ENCODE peak calls at places on chromosomes 7 and 10, in nine cellular contexts. N is transverse colon, D is esophagus squamous epithelium, A is ovary, U is adrenal gland, L is HCT116, B is heart left ventricle, Z is suprapubic skin, R is IMR-90. I is an unnamed sample.

GRCh38 chr7:69276011-69276729 is 322.1 kb upstream of the AUTS2 start:
- DNase-seq in N (no peak), L (no peak), R (no peak), U (no peak), Z (no peak), A (no peak), D (no peak), B (no peak), I (no peak)

GRCh38 chr7:107958764-107959526 is 44.0 kb downstream of the LAMB1 start:
- DNase-seq in Z (no peak), A (no peak), R (peak), L (no peak), B (no peak), U (peak), D (no peak), N (no peak), I (no peak)

GRCh38 chr7:360454-361100 is 70.6 kb downstream of the FOXL3 start:
- DNase-seq in N (no peak), A (no peak), L (no peak), D (no peak), R (no peak), Z (no peak), U (no peak), B (peak), I (peak)

GRCh38 chr10:124249812-124250432 is 156.5 kb upstream of the CHST15 start:
- DNase-seq in R (no peak), D (no peak), N (peak), L (peak), A (no peak), Z (peak), B (no peak), U (no peak), I (peak)

GRCh38 chr10:129909080-129909479 is 55.0 kb downstream of the EBF3 start:
- DNase-seq in U (no peak), B (no peak), D (no peak), N (no peak), A (no peak), Z (peak), L (no peak), R (no peak), I (no peak)

GRCh38 chr10:93820434-93820833 is 62.7 kb downstream of the LGI1 start:
- DNase-seq in Z (no peak), L (no peak), R (no peak), U (no peak), B (no peak), N (no peak), D (no peak), A (no peak), I (no peak)

GRCh38 chr7:57181281-57181680 is 49.0 kb upstream of the ZNF479 start:
- DNase-seq in L (no peak), U (no peak), B (no peak), Z (no peak), D (no peak), N (no peak), A (no peak), R (no peak), I (no peak)

GRCh38 chr10:3532644-3533043 is 252.4 kb downstream of the KLF6 start:
- DNase-seq in L (peak), B (no peak), R (no peak), Z (no peak), U (no peak), D (no peak), N (no peak), A (no peak), I (no peak)

GRCh38 chr10:114448897-114449296 is 44.6 kb upstream of the AFAP1L2 start:
- DNase-seq in D (no peak), A (no peak), L (no peak), U (no peak), N (no peak), R (no peak), B (no peak), Z (no peak), I (no peak)

GRCh38 chr7:2757361-2757903 is 69.4 kb downstream of the AMZ1 start:
- DNase-seq in N (peak), R (no peak), D (no peak), A (no peak), U (peak), L (peak), Z (no peak), B (no peak), I (no peak)

GRCh38 chr7:28922618-28923331 is 35.4 kb downstream of the TRIL start:
- DNase-seq in L (peak), U (peak), D (no peak), N (peak), Z (peak), R (peak), B (peak), A (peak), I (no peak)

GRCh38 chr10:46217749-46218453 is 68.9 kb upstream of the ANTXRL start:
- DNase-seq in Z (no peak), D (no peak), L (no peak), B (no peak), R (no peak), A (no peak), U (no peak), N (no peak), I (no peak)

GRCh38 chr10:118407742-118408141 is 65.6 kb upstream of the FAM204A start:
- DNase-seq in R (no peak), L (no peak), A (no peak), B (no peak), N (no peak), Z (no peak), U (no peak), D (no peak), I (no peak)

GRCh38 chr7:16171928-16172327 is 249.4 kb downstream of the CRPPA start:
- DNase-seq in U (no peak), A (no peak), L (no peak), D (no peak), B (no peak), Z (no peak), R (peak), N (no peak), I (no peak)

GRCh38 chr7:96061844-96062243 is 260.1 kb downstream of the SLC25A13 start:
- DNase-seq in L (no peak), D (no peak), R (no peak), B (no peak), Z (no peak), A (peak), U (peak), N (no peak), I (peak)

GRCh38 chr10:60937784-60938654 is 6.0 kb downstream of the RHOBTB1 start:
- DNase-seq in A (no peak), U (no peak), R (peak), L (no peak), B (no peak), N (no peak), Z (no peak), D (no peak), I (no peak)

GRCh38 chr7:54180796-54181195 is 361.4 kb upstream of the VSTM2A start:
- DNase-seq in Z (no peak), R (no peak), D (no peak), N (no peak), L (no peak), U (no peak), A (no peak), B (no peak), I (no peak)

GRCh38 chr7:13336227-13336626 is 648.8 kb downstream of the ARL4A start:
- DNase-seq in D (no peak), Z (no peak), A (no peak), U (no peak), R (peak), L (no peak), N (no peak), B (no peak), I (no peak)

GRCh38 chr7:7203813-7204575 is 21.6 kb downstream of the C1GALT1 start:
- DNase-seq in R (no peak), U (no peak), B (no peak), N (no peak), L (no peak), Z (no peak), D (no peak), A (no peak), I (no peak)

GRCh38 chr10:127872871-127873600 is 19.7 kb downstream of the CLRN3 start:
- DNase-seq in Z (no peak), U (no peak), R (no peak), A (no peak), D (no peak), B (no peak), L (no peak), N (peak), I (peak)

GRCh38 chr10:100485336-100485735 is 22.5 kb downstream of the WNT8B start:
- DNase-seq in A (no peak), L (no peak), Z (no peak), B (no peak), R (no peak), U (no peak), N (no peak), D (no peak), I (no peak)

GRCh38 chr10:74824184-74825032 is 2.0 kb upstream of the KAT6B start:
- DNase-seq in N (peak), D (no peak), L (no peak), Z (peak), R (no peak), A (no peak), U (no peak), B (no peak), I (peak)

GRCh38 chr7:94146408-94146807 is 142.3 kb upstream of the BET1 start:
- DNase-seq in B (peak), A (peak), U (no peak), Z (no peak), D (no peak), N (no peak), L (no peak), R (peak), I (no peak)

GRCh38 chr10:16520900-16521299 is 779 bp downstream of the C1QL3 start:
- DNase-seq in N (no peak), Z (no peak), L (no peak), R (peak), D (no peak), A (no peak), B (no peak), U (no peak), I (no peak)

GRCh38 chr7:70834424-70834823 is 297.5 kb upstream of the GALNT17 start:
- DNase-seq in L (no peak), R (no peak), Z (no peak), N (no peak), U (no peak), D (no peak), B (no peak), A (no peak), I (no peak)

GRCh38 chr10:112202561-112203241 is 19.1 kb upstream of the GPAM start:
- DNase-seq in N (no peak), Z (no peak), B (no peak), A (no peak), L (peak), D (no peak), R (peak), U (peak), I (no peak)

GRCh38 chr10:12097791-12098190 is 29.0 kb downstream of the DHTKD1 start:
- DNase-seq in B (no peak), Z (no peak), N (peak), L (no peak), R (peak), U (no peak), D (no peak), A (no peak), I (no peak)

GRCh38 chr7:1669486-1669951 is 558 bp upstream of the ELFN1 start:
- DNase-seq in N (no peak), Z (peak), D (no peak), L (no peak), R (no peak), A (no peak), B (peak), U (no peak), I (peak)

GRCh38 chr7:1667566-1668485 is 2.3 kb upstream of the ELFN1 start:
- DNase-seq in N (no peak), Z (peak), L (no peak), U (no peak), A (no peak), R (no peak), B (peak), D (no peak), I (peak)

GRCh38 chr7:1668486-1668931 is 1.6 kb upstream of the ELFN1 start:
- DNase-seq in L (no peak), N (no peak), D (no peak), B (peak), U (no peak), A (no peak), R (no peak), Z (peak), I (peak)

GRCh38 chr7:1669954-1670893 is at the start of gene ELFN1:
- DNase-seq in D (no peak), B (peak), Z (peak), L (no peak), U (no peak), A (no peak), N (no peak), R (peak), I (peak)

DNA sequence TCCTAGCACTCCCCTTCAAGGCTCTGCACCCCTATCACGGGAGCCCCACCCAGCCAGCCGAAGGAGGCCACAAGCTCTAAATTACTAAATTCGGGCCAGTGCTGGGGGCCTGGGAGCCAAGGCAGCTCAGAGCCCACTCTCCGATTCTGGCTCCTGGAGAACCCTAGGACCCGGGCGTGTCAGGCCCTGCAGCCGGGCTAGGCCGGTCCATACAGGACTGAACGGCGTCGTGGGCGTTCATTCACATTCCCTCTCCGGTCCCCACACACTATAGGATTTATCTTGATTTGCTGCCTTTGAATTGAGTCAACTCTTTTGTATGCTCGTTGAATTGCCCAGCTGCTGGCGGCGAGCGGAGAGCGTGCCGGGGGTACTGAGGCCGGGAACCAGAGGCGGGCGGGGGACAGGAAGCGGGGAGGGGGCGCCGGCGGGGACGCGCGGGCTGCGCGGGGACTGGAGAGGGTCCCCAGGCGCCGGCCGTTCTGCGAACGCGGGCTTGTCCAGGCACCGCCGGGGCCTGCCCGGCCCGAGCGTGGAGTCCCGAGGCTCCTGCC is 1.1 kb upstream of the ELFN1 start:
- DNase-seq in N (no peak), B (peak), Z (peak), D (no peak), A (no peak), R (peak), L (no peak), U (no peak), I (no peak)
- TF ChIP-seq POLR2A in N (no peak), B (no peak), Z (no peak), D (no peak), A (no peak), R (no peak), L (no peak), U (no peak), I (no peak)

GRCh38 chr7:150417239-150417638 is 33.2 kb upstream of the GIMAP8 start:
- DNase-seq in L (no peak), U (no peak), R (no peak), N (no peak), D (no peak), A (no peak), Z (peak), B (no peak), I (no peak)

GRCh38 chr7:150420242-150420641 is 30.2 kb upstream of the GIMAP8 start:
- DNase-seq in Z (no peak), N (no peak), B (no peak), R (no peak), A (no peak), U (no peak), D (no peak), L (no peak), I (peak)

GRCh38 chr7:150415161-150416160 is 35.0 kb upstream of the GIMAP8 start:
- DNase-seq in D (no peak), A (no peak), U (no peak), Z (peak), R (no peak), B (no peak), N (no peak), L (no peak), I (no peak)

GRCh38 chr7:150420987-150421674 is 29.3 kb upstream of the GIMAP8 start:
- DNase-seq in D (no peak), Z (peak), B (peak), A (peak), U (peak), N (peak), L (peak), R (peak), I (peak)

GRCh38 chr7:150417863-150418262 is 32.6 kb upstream of the GIMAP8 start:
- DNase-seq in N (no peak), Z (peak), A (no peak), L (no peak), D (no peak), B (no peak), U (no peak), R (no peak), I (no peak)
- TF ChIP-seq CTCF in N (no peak), Z (no peak), A (no peak), L (peak), D (no peak), B (no peak), U (no peak), R (peak), I (no peak)

GRCh38 chr7:100640438-100641410 is 628 bp downstream of the TFR2 start:
- DNase-seq in D (no peak), Z (no peak), B (no peak), L (no peak), A (no peak), N (no peak), U (no peak), R (no peak), I (peak)

GRCh38 chr7:100641860-100642533 is 645 bp upstream of the TFR2 start:
- DNase-seq in U (no peak), Z (no peak), N (no peak), A (no peak), B (no peak), D (no peak), R (no peak), L (no peak), I (no peak)

GRCh38 chr7:100639995-100640394 is 1.4 kb downstream of the TFR2 start:
- DNase-seq in Z (no peak), R (no peak), B (no peak), A (no peak), U (no peak), L (no peak), D (no peak), N (no peak), I (no peak)

GRCh38 chr7:100641463-100641859 is at the start of gene TFR2:
- DNase-seq in A (no peak), B (no peak), U (no peak), L (no peak), R (no peak), N (no peak), D (no peak), Z (no peak), I (peak)

GRCh38 chr7:100642534-100642907 is 1.2 kb upstream of the TFR2 start:
- DNase-seq in L (no peak), R (no peak), Z (no peak), D (no peak), A (no peak), N (peak), B (no peak), U (no peak), I (peak)
- TF ChIP-seq POLR2A in L (no peak), R (no peak), Z (no peak), D (no peak), A (no peak), N (no peak), B (no peak), U (no peak), I (peak)

GRCh38 chr7:105707967-105708580 is 126.8 kb upstream of the EFCAB10 start:
- DNase-seq in Z (no peak), R (no peak), N (no peak), U (no peak), D (no peak), B (no peak), L (no peak), A (no peak), I (no peak)
- TF ChIP-seq CTCF in Z (no peak), R (no peak), N (no peak), U (no peak), D (no peak), B (no peak), L (no peak), A (no peak), I (no peak)

DNA sequence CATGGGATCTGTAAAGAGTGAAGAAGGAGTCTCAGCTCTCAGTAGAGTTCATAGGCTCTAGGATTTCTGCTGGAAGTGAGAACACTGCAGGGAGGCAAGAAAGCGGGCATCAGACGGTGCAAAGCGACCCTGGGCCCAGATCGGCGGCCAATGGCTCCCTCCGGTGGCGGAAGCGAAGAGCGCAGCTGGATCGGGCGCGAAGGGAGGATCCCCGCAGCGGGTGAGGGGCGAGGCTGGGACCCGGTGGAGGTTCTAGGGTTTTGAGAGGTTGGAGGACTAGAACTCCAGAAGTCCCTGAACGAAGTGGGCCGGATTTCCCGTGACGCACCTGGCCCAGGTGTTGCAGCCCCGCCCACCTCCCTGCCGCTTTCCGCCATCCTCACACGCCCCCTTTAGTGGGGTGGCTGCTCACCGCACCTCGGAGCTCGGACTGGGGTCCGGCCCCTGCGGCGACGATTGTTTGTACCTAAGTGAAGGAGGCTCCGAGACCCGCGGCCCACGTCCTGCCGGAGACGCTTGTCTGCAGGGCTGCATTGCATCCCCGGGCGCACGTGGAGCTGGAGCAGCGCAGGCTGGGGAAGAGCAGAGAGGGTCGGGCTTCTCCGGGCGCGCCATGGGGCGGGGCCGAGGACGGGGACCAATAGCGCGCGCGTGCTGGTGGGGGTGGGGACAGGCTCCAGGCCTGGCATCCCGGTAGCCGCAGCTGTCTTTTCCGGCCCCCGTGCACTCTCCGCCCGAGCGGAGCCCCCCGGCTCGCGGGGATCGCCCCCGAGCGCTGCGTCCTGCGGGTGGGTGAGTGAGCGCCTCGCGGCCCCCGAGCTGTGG is at the start of gene SLC12A9:
- DNase-seq in R (peak), A (peak), N (peak), D (peak), L (peak), Z (peak), B (peak), U (peak), I (peak)
- TF ChIP-seq POLR2A in R (peak), A (no peak), N (peak), D (no peak), L (peak), Z (no peak), B (peak), U (peak), I (peak)

GRCh38 chr10:78778446-78779338 is 290.1 kb upstream of the ZMIZ1 start:
- DNase-seq in N (no peak), B (no peak), D (no peak), A (no peak), R (no peak), L (no peak), Z (no peak), U (no peak), I (peak)

GRCh38 chr10:78779339-78779955 is 289.3 kb upstream of the ZMIZ1 start:
- DNase-seq in R (no peak), Z (no peak), A (no peak), N (no peak), D (no peak), B (no peak), L (no peak), U (no peak), I (no peak)

GRCh38 chr10:78781251-78781913 is 287.4 kb upstream of the ZMIZ1 start:
- DNase-seq in U (no peak), D (no peak), N (no peak), Z (no peak), L (no peak), R (no peak), A (no peak), B (no peak), I (no peak)

GRCh38 chr10:78781991-78782390 is 286.8 kb upstream of the ZMIZ1 start:
- DNase-seq in B (no peak), D (no peak), N (no peak), A (no peak), R (no peak), U (no peak), Z (no peak), L (no peak), I (no peak)

DNA sequence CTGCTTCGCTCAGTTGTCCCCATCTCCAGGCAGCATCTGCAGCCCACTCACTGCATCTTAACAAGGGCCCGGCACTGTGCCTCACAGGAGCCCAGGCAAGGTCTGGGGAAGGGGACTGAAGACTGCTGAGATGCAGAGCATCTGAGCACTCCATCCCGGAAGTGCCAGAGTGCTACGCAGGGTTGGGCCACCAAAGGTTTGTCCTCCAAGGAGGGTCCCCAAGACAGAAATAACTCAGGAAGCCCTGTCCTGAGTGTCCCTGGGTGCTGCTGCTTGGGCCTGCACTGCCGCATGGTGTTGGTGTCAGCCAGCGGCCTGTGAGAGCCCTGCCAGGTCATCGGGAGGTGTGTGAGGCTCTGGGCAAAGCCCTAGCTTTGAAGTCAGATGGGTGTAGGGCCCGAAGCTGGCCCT is 288.2 kb upstream of the ZMIZ1 start:
- DNase-seq in Z (no peak), B (peak), A (no peak), R (no peak), U (no peak), D (no peak), L (no peak), N (no peak), I (peak)
- TF ChIP-seq CTCF in Z (no peak), B (no peak), A (no peak), R (no peak), U (no peak), D (no peak), L (no peak), N (no peak), I (no peak)